ENCODE peak calls at places on chromosome 11, in eight cellular contexts. One of them, this sample, is unnamed.

GRCh38 chr11:33949201-33949913 is 57.5 kb upstream of the LMO2 start:
- DNase-seq in activated gamma-delta T cell: no peak
- DNase-seq in activated T-helper 1 cell treated with anti-CD3 and anti-CD28 coated beads, Interleukin-12 subunit alpha, Interleukin-12 subunit beta, Interleukin-2, Interleukin-4 antibody, amounts not matched to agents 30 ng/mL and 10 ng/mL and 1 ng/mL, durations not matched to agents 14 hours and 24 hours and 36 hours: no peak
- DNase-seq in H7: no peak
- DNase-seq in AG04449: no peak
- DNase-seq in heart left ventricle: no peak
- DNase-seq in LHCN-M2: no peak
- DNase-seq in endodermal cell: no peak
- DNase-seq in this sample: no peak

GRCh38 chr11:111836162-111836561 is 35.2 kb downstream of the ALG9 start:
- DNase-seq in LHCN-M2: no peak
- DNase-seq in activated T-helper 1 cell treated with anti-CD3 and anti-CD28 coated beads, Interleukin-12 subunit alpha, Interleukin-12 subunit beta, Interleukin-2, Interleukin-4 antibody, amounts not matched to agents 30 ng/mL and 10 ng/mL and 1 ng/mL, durations not matched to agents 14 hours and 24 hours and 36 hours: no peak
- DNase-seq in heart left ventricle: no peak
- DNase-seq in AG04449: no peak
- DNase-seq in H7: no peak
- DNase-seq in endodermal cell: no peak
- DNase-seq in activated gamma-delta T cell: no peak
- DNase-seq in this sample: no peak

GRCh38 chr11:116813781-116814471 is 9.2 kb downstream of the APOA4 start:
- DNase-seq in AG04449: no peak
- DNase-seq in activated gamma-delta T cell: no peak
- DNase-seq in activated T-helper 1 cell treated with anti-CD3 and anti-CD28 coated beads, Interleukin-12 subunit alpha, Interleukin-12 subunit beta, Interleukin-2, Interleukin-4 antibody, amounts not matched to agents 30 ng/mL and 10 ng/mL and 1 ng/mL, durations not matched to agents 14 hours and 24 hours and 36 hours: no peak
- DNase-seq in endodermal cell: peak; percentile 75
- DNase-seq in H7: no peak
- DNase-seq in LHCN-M2: no peak
- DNase-seq in heart left ventricle: no peak
- DNase-seq in this sample: no peak

GRCh38 chr11:82810326-82810725 is 76.7 kb upstream of the FAM181B start:
- DNase-seq in H7: no peak
- DNase-seq in AG04449: no peak
- DNase-seq in LHCN-M2: peak; percentile 5
- DNase-seq in activated T-helper 1 cell treated with anti-CD3 and anti-CD28 coated beads, Interleukin-12 subunit alpha, Interleukin-12 subunit beta, Interleukin-2, Interleukin-4 antibody, amounts not matched to agents 30 ng/mL and 10 ng/mL and 1 ng/mL, durations not matched to agents 14 hours and 24 hours and 36 hours: no peak
- DNase-seq in heart left ventricle: no peak
- DNase-seq in endodermal cell: no peak
- DNase-seq in activated gamma-delta T cell: no peak
- DNase-seq in this sample: no peak

GRCh38 chr11:74570266-74571061 is 21.9 kb upstream of the POLD3 start:
- DNase-seq in H7: peak; percentile 64
- DNase-seq in AG04449: no peak
- DNase-seq in activated T-helper 1 cell treated with anti-CD3 and anti-CD28 coated beads, Interleukin-12 subunit alpha, Interleukin-12 subunit beta, Interleukin-2, Interleukin-4 antibody, amounts not matched to agents 30 ng/mL and 10 ng/mL and 1 ng/mL, durations not matched to agents 14 hours and 24 hours and 36 hours: no peak
- DNase-seq in heart left ventricle: no peak
- DNase-seq in LHCN-M2: peak; percentile 41
- DNase-seq in endodermal cell: peak; percentile 84
- DNase-seq in activated gamma-delta T cell: no peak
- DNase-seq in this sample: peak; percentile 22

GRCh38 chr11:125166347-125166841 is 1.8 kb downstream of the PKNOX2 start:
- DNase-seq in endodermal cell: peak; percentile 84
- DNase-seq in heart left ventricle: no peak
- DNase-seq in activated gamma-delta T cell: no peak
- DNase-seq in H7: peak; percentile 77
- DNase-seq in activated T-helper 1 cell treated with anti-CD3 and anti-CD28 coated beads, Interleukin-12 subunit alpha, Interleukin-12 subunit beta, Interleukin-2, Interleukin-4 antibody, amounts not matched to agents 30 ng/mL and 10 ng/mL and 1 ng/mL, durations not matched to agents 14 hours and 24 hours and 36 hours: no peak
- DNase-seq in AG04449: no peak
- DNase-seq in LHCN-M2: peak; percentile 52
- DNase-seq in this sample: no peak

GRCh38 chr11:46072172-46072964 is 48.9 kb downstream of the PHF21A start:
- DNase-seq in AG04449: no peak
- DNase-seq in heart left ventricle: no peak
- DNase-seq in endodermal cell: no peak
- DNase-seq in activated T-helper 1 cell treated with anti-CD3 and anti-CD28 coated beads, Interleukin-12 subunit alpha, Interleukin-12 subunit beta, Interleukin-2, Interleukin-4 antibody, amounts not matched to agents 30 ng/mL and 10 ng/mL and 1 ng/mL, durations not matched to agents 14 hours and 24 hours and 36 hours: no peak
- DNase-seq in LHCN-M2: peak; percentile 14
- DNase-seq in H7: no peak
- DNase-seq in activated gamma-delta T cell: no peak
- DNase-seq in this sample: no peak

GRCh38 chr11:61049854-61050253 is 52.4 kb upstream of the CD5 start:
- DNase-seq in AG04449: no peak
- DNase-seq in heart left ventricle: no peak
- DNase-seq in H7: no peak
- DNase-seq in LHCN-M2: no peak
- DNase-seq in activated T-helper 1 cell treated with anti-CD3 and anti-CD28 coated beads, Interleukin-12 subunit alpha, Interleukin-12 subunit beta, Interleukin-2, Interleukin-4 antibody, amounts not matched to agents 30 ng/mL and 10 ng/mL and 1 ng/mL, durations not matched to agents 14 hours and 24 hours and 36 hours: no peak
- DNase-seq in activated gamma-delta T cell: no peak
- DNase-seq in endodermal cell: peak; percentile 16
- DNase-seq in this sample: no peak

GRCh38 chr11:128367573-128367972 is 219.8 kb downstream of the ETS1 start:
- DNase-seq in activated T-helper 1 cell treated with anti-CD3 and anti-CD28 coated beads, Interleukin-12 subunit alpha, Interleukin-12 subunit beta, Interleukin-2, Interleukin-4 antibody, amounts not matched to agents 30 ng/mL and 10 ng/mL and 1 ng/mL, durations not matched to agents 14 hours and 24 hours and 36 hours: no peak
- DNase-seq in activated gamma-delta T cell: no peak
- DNase-seq in LHCN-M2: no peak
- DNase-seq in endodermal cell: no peak
- DNase-seq in AG04449: no peak
- DNase-seq in H7: no peak
- DNase-seq in heart left ventricle: no peak
- DNase-seq in this sample: no peak

GRCh38 chr11:108135845-108136599 is 14.7 kb downstream of the ACAT1 start:
- DNase-seq in endodermal cell: no peak
- DNase-seq in heart left ventricle: no peak
- DNase-seq in AG04449: no peak
- DNase-seq in H7: no peak
- DNase-seq in activated gamma-delta T cell: no peak
- DNase-seq in LHCN-M2: peak; percentile 41
- DNase-seq in activated T-helper 1 cell treated with anti-CD3 and anti-CD28 coated beads, Interleukin-12 subunit alpha, Interleukin-12 subunit beta, Interleukin-2, Interleukin-4 antibody, amounts not matched to agents 30 ng/mL and 10 ng/mL and 1 ng/mL, durations not matched to agents 14 hours and 24 hours and 36 hours: no peak
- DNase-seq in this sample: no peak

GRCh38 chr11:120332822-120333716 is 3.1 kb upstream of the ARHGEF12 start:
- DNase-seq in endodermal cell: no peak
- DNase-seq in H7: no peak
- DNase-seq in activated gamma-delta T cell: no peak
- DNase-seq in activated T-helper 1 cell treated with anti-CD3 and anti-CD28 coated beads, Interleukin-12 subunit alpha, Interleukin-12 subunit beta, Interleukin-2, Interleukin-4 antibody, amounts not matched to agents 30 ng/mL and 10 ng/mL and 1 ng/mL, durations not matched to agents 14 hours and 24 hours and 36 hours: no peak
- DNase-seq in AG04449: no peak
- DNase-seq in heart left ventricle: no peak
- DNase-seq in LHCN-M2: peak; percentile 50
- DNase-seq in this sample: no peak

GRCh38 chr11:134074346-134074745 is 5.5 kb downstream of the JAM3 start:
- DNase-seq in activated gamma-delta T cell: no peak
- DNase-seq in heart left ventricle: no peak
- DNase-seq in LHCN-M2: peak; percentile 86
- DNase-seq in endodermal cell: no peak
- DNase-seq in AG04449: no peak
- DNase-seq in activated T-helper 1 cell treated with anti-CD3 and anti-CD28 coated beads, Interleukin-12 subunit alpha, Interleukin-12 subunit beta, Interleukin-2, Interleukin-4 antibody, amounts not matched to agents 30 ng/mL and 10 ng/mL and 1 ng/mL, durations not matched to agents 14 hours and 24 hours and 36 hours: no peak
- DNase-seq in H7: no peak
- DNase-seq in this sample: no peak

GRCh38 chr11:102010776-102011500 is 36.3 kb upstream of the CFAP300 start:
- DNase-seq in endodermal cell: peak; percentile 94
- DNase-seq in activated T-helper 1 cell treated with anti-CD3 and anti-CD28 coated beads, Interleukin-12 subunit alpha, Interleukin-12 subunit beta, Interleukin-2, Interleukin-4 antibody, amounts not matched to agents 30 ng/mL and 10 ng/mL and 1 ng/mL, durations not matched to agents 14 hours and 24 hours and 36 hours: no peak
- DNase-seq in LHCN-M2: peak; percentile 94
- DNase-seq in AG04449: peak; percentile 36
- DNase-seq in activated gamma-delta T cell: no peak
- DNase-seq in H7: peak; percentile 78
- DNase-seq in heart left ventricle: peak; percentile 76
- DNase-seq in this sample: peak; percentile 85

GRCh38 chr11:108897071-108897481 is 232.2 kb downstream of the DDX10 start:
- DNase-seq in endodermal cell: no peak
- DNase-seq in LHCN-M2: no peak
- DNase-seq in H7: no peak
- DNase-seq in AG04449: no peak
- DNase-seq in activated gamma-delta T cell: no peak
- DNase-seq in heart left ventricle: no peak
- DNase-seq in activated T-helper 1 cell treated with anti-CD3 and anti-CD28 coated beads, Interleukin-12 subunit alpha, Interleukin-12 subunit beta, Interleukin-2, Interleukin-4 antibody, amounts not matched to agents 30 ng/mL and 10 ng/mL and 1 ng/mL, durations not matched to agents 14 hours and 24 hours and 36 hours: no peak
- DNase-seq in this sample: no peak

GRCh38 chr11:22798890-22799289 is 30.7 kb downstream of the SVIP start:
- DNase-seq in H7: no peak
- DNase-seq in AG04449: no peak
- DNase-seq in LHCN-M2: no peak
- DNase-seq in activated T-helper 1 cell treated with anti-CD3 and anti-CD28 coated beads, Interleukin-12 subunit alpha, Interleukin-12 subunit beta, Interleukin-2, Interleukin-4 antibody, amounts not matched to agents 30 ng/mL and 10 ng/mL and 1 ng/mL, durations not matched to agents 14 hours and 24 hours and 36 hours: no peak
- DNase-seq in heart left ventricle: no peak
- DNase-seq in endodermal cell: no peak
- DNase-seq in activated gamma-delta T cell: no peak
- DNase-seq in this sample: no peak

GRCh38 chr11:25159341-25159740 is 662.5 kb downstream of the LUZP2 start:
- DNase-seq in AG04449: no peak
- DNase-seq in LHCN-M2: no peak
- DNase-seq in endodermal cell: no peak
- DNase-seq in H7: no peak
- DNase-seq in activated T-helper 1 cell treated with anti-CD3 and anti-CD28 coated beads, Interleukin-12 subunit alpha, Interleukin-12 subunit beta, Interleukin-2, Interleukin-4 antibody, amounts not matched to agents 30 ng/mL and 10 ng/mL and 1 ng/mL, durations not matched to agents 14 hours and 24 hours and 36 hours: no peak
- DNase-seq in activated gamma-delta T cell: no peak
- DNase-seq in heart left ventricle: no peak
- DNase-seq in this sample: no peak

GRCh38 chr11:117690484-117691205 is 106.4 kb downstream of the DSCAML1 start:
- DNase-seq in H7: no peak
- DNase-seq in LHCN-M2: peak; percentile 5
- DNase-seq in endodermal cell: no peak
- DNase-seq in heart left ventricle: no peak
- DNase-seq in activated T-helper 1 cell treated with anti-CD3 and anti-CD28 coated beads, Interleukin-12 subunit alpha, Interleukin-12 subunit beta, Interleukin-2, Interleukin-4 antibody, amounts not matched to agents 30 ng/mL and 10 ng/mL and 1 ng/mL, durations not matched to agents 14 hours and 24 hours and 36 hours: no peak
- DNase-seq in activated gamma-delta T cell: no peak
- DNase-seq in AG04449: no peak
- DNase-seq in this sample: no peak

GRCh38 chr11:126139541-126140091 is 71.8 kb downstream of the RPUSD4 start:
- DNase-seq in endodermal cell: peak; percentile 48
- DNase-seq in LHCN-M2: peak; percentile 95
- DNase-seq in activated gamma-delta T cell: no peak
- DNase-seq in heart left ventricle: no peak
- DNase-seq in activated T-helper 1 cell treated with anti-CD3 and anti-CD28 coated beads, Interleukin-12 subunit alpha, Interleukin-12 subunit beta, Interleukin-2, Interleukin-4 antibody, amounts not matched to agents 30 ng/mL and 10 ng/mL and 1 ng/mL, durations not matched to agents 14 hours and 24 hours and 36 hours: no peak
- DNase-seq in AG04449: no peak
- DNase-seq in H7: no peak
- DNase-seq in this sample: no peak

GRCh38 chr11:11292839-11293238 is 60.2 kb downstream of the CSNK2A3 start:
- DNase-seq in H7: no peak
- DNase-seq in activated T-helper 1 cell treated with anti-CD3 and anti-CD28 coated beads, Interleukin-12 subunit alpha, Interleukin-12 subunit beta, Interleukin-2, Interleukin-4 antibody, amounts not matched to agents 30 ng/mL and 10 ng/mL and 1 ng/mL, durations not matched to agents 14 hours and 24 hours and 36 hours: no peak
- DNase-seq in endodermal cell: no peak
- DNase-seq in LHCN-M2: no peak
- DNase-seq in heart left ventricle: no peak
- DNase-seq in AG04449: no peak
- DNase-seq in activated gamma-delta T cell: no peak
- DNase-seq in this sample: no peak

GRCh38 chr11:125720781-125721180 is 25.3 kb upstream of the PATE1 start:
- DNase-seq in LHCN-M2: peak; percentile 83
- DNase-seq in heart left ventricle: no peak
- DNase-seq in activated gamma-delta T cell: no peak
- DNase-seq in AG04449: no peak
- DNase-seq in activated T-helper 1 cell treated with anti-CD3 and anti-CD28 coated beads, Interleukin-12 subunit alpha, Interleukin-12 subunit beta, Interleukin-2, Interleukin-4 antibody, amounts not matched to agents 30 ng/mL and 10 ng/mL and 1 ng/mL, durations not matched to agents 14 hours and 24 hours and 36 hours: no peak
- DNase-seq in H7: no peak
- DNase-seq in endodermal cell: no peak
- DNase-seq in this sample: no peak

GRCh38 chr11:15911377-15912044 is 444.8 kb downstream of the SOX6 start:
- DNase-seq in H7: no peak
- DNase-seq in activated T-helper 1 cell treated with anti-CD3 and anti-CD28 coated beads, Interleukin-12 subunit alpha, Interleukin-12 subunit beta, Interleukin-2, Interleukin-4 antibody, amounts not matched to agents 30 ng/mL and 10 ng/mL and 1 ng/mL, durations not matched to agents 14 hours and 24 hours and 36 hours: no peak
- DNase-seq in activated gamma-delta T cell: no peak
- DNase-seq in LHCN-M2: no peak
- DNase-seq in AG04449: no peak
- DNase-seq in endodermal cell: peak; percentile 47
- DNase-seq in heart left ventricle: peak; percentile 77
- DNase-seq in this sample: no peak

GRCh38 chr11:1049071-1049405 is 12.5 kb upstream of the MUC6 start:
- DNase-seq in activated T-helper 1 cell treated with anti-CD3 and anti-CD28 coated beads, Interleukin-12 subunit alpha, Interleukin-12 subunit beta, Interleukin-2, Interleukin-4 antibody, amounts not matched to agents 30 ng/mL and 10 ng/mL and 1 ng/mL, durations not matched to agents 14 hours and 24 hours and 36 hours: no peak
- DNase-seq in LHCN-M2: no peak
- DNase-seq in activated gamma-delta T cell: no peak
- DNase-seq in AG04449: no peak
- DNase-seq in H7: peak; percentile 46
- DNase-seq in endodermal cell: no peak
- DNase-seq in heart left ventricle: peak; percentile 39
- DNase-seq in this sample: no peak

This sample was measured in HS-27A.